ENCODE peak calls at places on chromosomes 16 and 17, in seven cellular contexts. W, V, U, T, J, I and P are unnamed samples. For H3K36me3, the result is how much of the 10 kb centered on the place peaks cover.

GRCh38 chr16:22623351-22623781 is 112.7 kb downstream of the NPIPB5 start:
- DNase-seq in I (no peak), V (no peak), T (no peak), J (no peak), W (no peak), U (no peak), P (peak)

GRCh38 chr16:84048306-84048705 is 5.7 kb upstream of the SLC38A8 start:
- DNase-seq in I (peak), J (no peak), W (no peak), T (no peak), U (no peak), V (no peak), P (no peak)

GRCh38 chr17:78957076-78957475 is 22.6 kb downstream of the LGALS3BP start:
- DNase-seq in T (no peak), U (no peak), J (no peak), V (no peak), W (no peak), I (no peak), P (no peak)

GRCh38 chr17:81453049-81453448 is 57.8 kb downstream of the BAHCC1 start:
- DNase-seq in U (no peak), T (no peak), I (no peak), W (no peak), V (no peak), J (no peak), P (no peak)

GRCh38 chr17:82188001-82188961 is 24.4 kb downstream of the CCDC57 start:
- DNase-seq in V (no peak), J (no peak), W (no peak), U (no peak), T (no peak), I (no peak), P (no peak)

GRCh38 chr16:50523710-50524109 is 24.5 kb upstream of the NKD1 start:
- DNase-seq in T (no peak), V (peak), I (no peak), J (no peak), W (peak), U (no peak), P (no peak)

GRCh38 chr17:82315703-82316358 is 1.6 kb downstream of the CD7 start:
- DNase-seq in V (no peak), W (no peak), I (no peak), U (peak), T (no peak), J (no peak), P (no peak)

GRCh38 chr17:67615011-67615561 is 102.7 kb upstream of the NOL11 start:
- DNase-seq in W (no peak), I (no peak), J (no peak), V (no peak), T (no peak), U (peak), P (no peak)

GRCh38 chr17:32769846-32770245 is 107.1 kb downstream of the MYO1D start:
- DNase-seq in I (no peak), U (no peak), V (no peak), J (no peak), W (no peak), T (peak), P (no peak)

GRCh38 chr17:77212833-77213777 is 72.3 kb downstream of the SEC14L1 start:
- DNase-seq in J (no peak), T (peak), W (no peak), I (no peak), V (no peak), U (peak), P (no peak)

GRCh38 chr16:89787365-89787805 is 29.1 kb downstream of the FANCA start:
- DNase-seq in I (no peak), W (no peak), U (no peak), J (no peak), T (no peak), V (no peak), P (no peak)

GRCh38 chr16:63287411-63287810 is 1251.2 kb upstream of the CDH8 start:
- DNase-seq in J (no peak), V (no peak), T (no peak), I (no peak), W (no peak), U (no peak), P (peak)

GRCh38 chr16:28326881-28327610 is 34.7 kb downstream of the SBK1 start:
- DNase-seq in W (no peak), U (peak), I (no peak), T (peak), J (peak), V (peak), P (no peak)

GRCh38 chr17:1485311-1485747 is 7.2 kb downstream of the MYO1C start:
- DNase-seq in W (no peak), U (peak), J (no peak), V (peak), T (peak), I (peak), P (no peak)

GRCh38 chr17:4899341-4900230 is at the start of gene C17orf107:
- DNase-seq in V (peak), U (peak), I (peak), W (peak), J (peak), T (peak), P (no peak)

GRCh38 chr16:27754788-27755690 is 205.1 kb downstream of the KATNIP start:
- DNase-seq in T (no peak), W (no peak), I (no peak), V (no peak), U (no peak), J (no peak), P (no peak)

GRCh38 chr17:33038740-33039139 is 47.1 kb downstream of the SPACA3 start:
- DNase-seq in U (peak), W (no peak), T (peak), I (peak), J (no peak), V (peak), P (no peak)

GRCh38 chr17:80825471-80826345 is 165.9 kb upstream of the CHMP6 start:
- DNase-seq in J (no peak), U (no peak), W (no peak), I (peak), T (no peak), V (no peak), P (no peak)

GRCh38 chr17:68794636-68795503 is 160.3 kb downstream of the ABCA8 start:
- DNase-seq in W (no peak), V (peak), U (no peak), J (peak), I (peak), T (no peak), P (no peak)

GRCh38 chr17:16262201-16262600 is 45.2 kb downstream of the PIGL start:
- DNase-seq in I (no peak), W (no peak), T (no peak), U (no peak), V (no peak), J (no peak), P (no peak)

GRCh38 chr16:51409001-51409675 is 258.1 kb upstream of the SALL1 start:
- DNase-seq in W (no peak), U (no peak), J (no peak), I (no peak), T (no peak), V (no peak), P (no peak)

GRCh38 chr17:72600934-72601333 is 480.1 kb downstream of the SOX9 start:
- DNase-seq in U (no peak), V (no peak), T (no peak), I (no peak), W (no peak), J (no peak), P (no peak)

GRCh38 chr16:14284930-14285541 is 213.9 kb downstream of the MRTFB start:
- DNase-seq in W (no peak), V (no peak), J (peak), T (peak), I (no peak), U (no peak), P (no peak)

GRCh38 chr16:86138121-86138944 is 239.4 kb downstream of the IRF8 start:
- DNase-seq in T (peak), J (no peak), U (no peak), V (no peak), I (no peak), W (no peak), P (no peak)

GRCh38 chr16:83995756-83996155 is 27.7 kb downstream of the NECAB2 start:
- DNase-seq in W (no peak), J (no peak), V (peak), U (peak), I (no peak), T (peak), P (no peak)

GRCh38 chr16:55645986-55646385 is 9.8 kb upstream of the SLC6A2 start:
- DNase-seq in J (no peak), W (no peak), T (no peak), U (no peak), V (no peak), I (no peak), P (no peak)

GRCh38 chr17:60390223-60390622 is 1.7 kb downstream of the USP32 start:
- DNase-seq in W (no peak), U (no peak), V (no peak), J (no peak), I (no peak), T (no peak), P (no peak)

GRCh38 chr17:20995164-20995872 is 47.5 kb downstream of the USP22 start:
- DNase-seq in W (no peak), U (no peak), I (no peak), V (no peak), J (peak), T (no peak), P (no peak)

GRCh38 chr17:74455025-74455585 is 11.3 kb upstream of the CD300A start:
- DNase-seq in U (peak), W (no peak), J (no peak), T (no peak), V (peak), I (no peak), P (no peak)

GRCh38 chr16:30009085-30009862 is 1.6 kb downstream of the DOC2A start:
- DNase-seq in I (no peak), U (no peak), V (no peak), J (no peak), W (no peak), T (no peak), P (no peak)

GRCh38 chr16:83365166-83365565 is 442.6 kb upstream of the HSBP1 start:
- DNase-seq in V (no peak), I (no peak), J (no peak), T (no peak), U (no peak), W (no peak), P (no peak)

GRCh38 chr17:7259555-7259889 is 2.8 kb downstream of the CLDN7 start:
- DNase-seq in U (no peak), I (no peak), J (no peak), V (no peak), T (no peak), W (no peak), P (no peak)

GRCh38 chr16:83685615-83686165 is 122.1 kb upstream of the HSBP1 start:
- DNase-seq in J (peak), W (no peak), U (no peak), T (no peak), I (no peak), V (no peak), P (no peak)

DNA sequence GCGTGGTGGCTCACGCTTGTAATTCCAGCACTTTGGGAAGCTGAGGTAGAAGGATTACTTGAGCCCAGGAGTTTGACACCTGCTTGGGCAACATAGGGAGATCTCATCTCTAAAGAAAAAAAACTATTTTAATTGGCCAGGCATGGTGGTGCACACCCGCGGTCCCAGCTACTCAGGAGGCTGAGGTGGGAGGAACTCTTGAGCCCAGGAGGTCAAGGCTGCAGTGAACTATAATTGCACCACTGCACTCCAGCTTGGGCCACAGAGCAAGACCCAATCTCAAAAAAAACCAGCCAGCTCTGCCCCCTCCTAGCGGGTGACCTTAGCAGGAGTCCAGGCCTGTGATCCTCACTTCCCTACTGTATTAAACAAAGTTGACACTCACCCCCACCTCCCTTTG is 5.9 kb upstream of the HS3ST6 start:
- DNase-seq in I (no peak), T (no peak), W (no peak), J (no peak), V (no peak), U (no peak), P (no peak)
- TF ChIP-seq CTCF in I (no peak), T (no peak), W (no peak), J (no peak), V (no peak), U (no peak), P (no peak)

DNA sequence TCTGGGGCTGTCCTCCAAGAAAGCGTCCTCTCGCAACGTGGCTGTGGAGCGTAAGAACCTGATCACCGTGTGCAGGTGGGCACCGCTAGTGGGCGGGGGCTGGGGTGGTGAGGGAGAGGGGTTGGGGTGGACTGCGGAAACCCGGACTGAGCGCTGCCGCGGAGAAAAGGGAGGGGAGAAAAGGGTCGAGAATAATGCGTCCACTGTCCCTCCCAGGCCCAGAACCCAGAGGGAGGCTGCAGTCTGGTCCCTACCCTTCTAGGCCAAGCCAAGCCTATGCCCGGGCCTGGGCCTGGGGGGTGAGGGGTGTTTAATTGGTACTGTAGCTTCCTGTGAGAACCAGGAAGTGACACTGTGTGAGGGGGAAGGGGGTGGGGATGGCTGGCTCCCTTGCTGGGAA is 464 bp downstream of the RUNDC3A start:
- DNase-seq in I (peak), J (no peak), W (no peak), V (no peak), U (no peak), T (no peak), P (no peak)
- H3K4me3 ChIP-seq in I (peak), J (peak), W (peak), V (peak), U (peak), T (no peak), P (peak)

GRCh38 chr16:87335968-87336849 is 19.0 kb upstream of the C16orf95 start:
- DNase-seq in W (no peak), I (no peak), V (no peak), U (no peak), J (no peak), T (no peak), P (no peak)

GRCh38 chr16:87335306-87335967 is 18.2 kb upstream of the C16orf95 start:
- DNase-seq in U (no peak), T (no peak), W (no peak), J (no peak), I (no peak), V (no peak), P (no peak)

GRCh38 chr16:87338155-87338765 is 21.1 kb upstream of the C16orf95 start:
- DNase-seq in T (no peak), V (no peak), W (no peak), U (no peak), J (no peak), I (no peak), P (no peak)

GRCh38 chr16:87337247-87337646 is 20.1 kb upstream of the C16orf95 start:
- DNase-seq in T (no peak), U (no peak), I (no peak), J (no peak), V (no peak), W (no peak), P (no peak)

GRCh38 chr16:87336850-87337240 is 19.7 kb upstream of the C16orf95 start:
- DNase-seq in W (no peak), I (no peak), U (no peak), T (no peak), V (no peak), J (no peak), P (no peak)
- H3K36me3 ChIP-seq in W (half or more), I (under half), U (under half), T (under half), V (half or more), J (half or more), P (under half)

DNA sequence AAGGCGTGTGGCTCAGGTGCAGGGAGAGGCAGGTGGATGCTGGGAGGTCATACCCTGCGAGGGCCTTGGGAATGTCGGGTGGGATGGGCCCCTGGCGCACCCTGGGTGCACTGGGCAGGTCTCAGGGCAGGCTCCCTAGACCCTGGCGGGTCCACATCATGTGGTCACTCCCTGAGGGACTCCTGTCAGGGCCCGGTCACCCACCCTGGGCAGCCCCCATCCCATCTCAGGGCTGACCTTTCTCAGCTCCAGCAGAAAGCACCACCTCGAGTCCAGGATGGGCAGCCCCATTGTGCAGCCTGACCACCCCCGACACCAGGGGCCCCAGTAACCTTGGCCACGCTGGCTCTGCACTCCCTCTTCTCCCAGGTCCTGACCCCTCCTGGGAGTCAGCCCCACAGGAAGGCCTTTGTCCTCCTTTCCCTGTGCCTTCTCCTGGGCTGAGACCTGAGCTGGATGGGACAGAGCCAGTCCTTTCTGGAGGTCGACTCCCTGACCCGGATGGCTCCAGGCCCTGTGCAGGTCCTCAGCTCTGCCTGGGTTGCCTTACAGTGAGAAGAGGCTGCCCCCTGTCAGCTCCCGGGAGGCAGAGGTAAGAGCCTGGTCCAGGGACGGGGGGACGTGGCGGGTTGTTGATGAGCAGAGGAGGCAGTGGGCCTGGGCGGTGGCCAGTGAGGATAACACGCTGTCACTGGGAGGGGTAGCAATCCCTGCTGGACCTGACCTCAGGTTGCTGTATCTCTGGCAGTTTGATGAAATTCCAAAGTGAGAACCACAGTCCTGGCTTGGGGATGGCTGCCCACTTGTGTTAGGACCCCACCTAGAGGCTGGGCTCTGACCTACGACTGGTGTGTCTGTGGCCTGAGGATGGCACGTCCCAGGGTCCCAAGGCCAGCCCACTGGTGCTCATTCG is 77.9 kb downstream of the GOSR1 start:
- DNase-seq in W (no peak), U (no peak), V (no peak), T (peak), I (peak), J (no peak), P (no peak)
- TF ChIP-seq CTCF in W (peak), U (peak), V (peak), T (peak), I (no peak), J (no peak), P (peak)